ENCODE peak calls at places on chromosome 18, in six cellular contexts. One of them, this sample, is unnamed.

GRCh38 chr18:46343940-46344372 is 239.8 kb downstream of the HAUS1 start:
- DNase-seq in fibroblast of lung: no peak
- DNase-seq in natural killer cell: peak
- DNase-seq in lung: peak
- DNase-seq in psoas muscle: peak
- DNase-seq in B cell: peak
- DNase-seq in this sample: peak

GRCh38 chr18:28729321-28729720 is 552.4 kb upstream of the CDH2 start:
- DNase-seq in lung: no peak
- DNase-seq in natural killer cell: no peak
- DNase-seq in fibroblast of lung: peak
- DNase-seq in B cell: no peak
- DNase-seq in psoas muscle: no peak
- DNase-seq in this sample: no peak

GRCh38 chr18:26309283-26309682 is 83.0 kb downstream of the TAF4B start:
- DNase-seq in B cell: no peak
- DNase-seq in natural killer cell: no peak
- DNase-seq in lung: no peak
- DNase-seq in psoas muscle: no peak
- DNase-seq in fibroblast of lung: peak
- DNase-seq in this sample: no peak

GRCh38 chr18:52979888-52980287 is 639.9 kb downstream of the DCC start:
- DNase-seq in lung: no peak
- DNase-seq in B cell: no peak
- DNase-seq in psoas muscle: no peak
- DNase-seq in natural killer cell: no peak
- DNase-seq in fibroblast of lung: no peak
- DNase-seq in this sample: no peak

GRCh38 chr18:57772387-57772799 is 30.7 kb downstream of the ATP8B1 start:
- DNase-seq in natural killer cell: no peak
- DNase-seq in psoas muscle: peak
- DNase-seq in B cell: no peak
- DNase-seq in fibroblast of lung: no peak
- DNase-seq in lung: no peak
- DNase-seq in this sample: no peak

GRCh38 chr18:49510393-49511115 is 23.5 kb upstream of the C18orf32 start:
- DNase-seq in natural killer cell: peak
- DNase-seq in B cell: peak
- DNase-seq in fibroblast of lung: peak
- DNase-seq in lung: peak
- DNase-seq in psoas muscle: peak
- DNase-seq in this sample: peak

GRCh38 chr18:21364471-21364870 is 122.4 kb downstream of the GREB1L start:
- DNase-seq in psoas muscle: no peak
- DNase-seq in natural killer cell: no peak
- DNase-seq in B cell: no peak
- DNase-seq in lung: no peak
- DNase-seq in fibroblast of lung: no peak
- DNase-seq in this sample: no peak

GRCh38 chr18:4230450-4231168 is 224.5 kb downstream of the DLGAP1 start:
- DNase-seq in fibroblast of lung: no peak
- DNase-seq in lung: no peak
- DNase-seq in B cell: no peak
- DNase-seq in psoas muscle: no peak
- DNase-seq in natural killer cell: no peak
- DNase-seq in this sample: no peak

GRCh38 chr18:55886886-55887285 is 298.9 kb upstream of the TCF4 start:
- DNase-seq in natural killer cell: no peak
- DNase-seq in B cell: no peak
- DNase-seq in psoas muscle: no peak
- DNase-seq in lung: no peak
- DNase-seq in fibroblast of lung: no peak
- DNase-seq in this sample: no peak

GRCh38 chr18:32776525-32776924 is 3.7 kb upstream of the KLHL14 start:
- DNase-seq in fibroblast of lung: no peak
- DNase-seq in psoas muscle: no peak
- DNase-seq in lung: no peak
- DNase-seq in natural killer cell: no peak
- DNase-seq in B cell: no peak
- DNase-seq in this sample: no peak

GRCh38 chr18:7196421-7196820 is 34.5 kb upstream of the LRRC30 start:
- DNase-seq in lung: no peak
- DNase-seq in fibroblast of lung: no peak
- DNase-seq in psoas muscle: no peak
- DNase-seq in natural killer cell: no peak
- DNase-seq in B cell: no peak
- DNase-seq in this sample: no peak

GRCh38 chr18:13139885-13140450 is 78.6 kb upstream of the LDLRAD4 start:
- DNase-seq in lung: no peak
- DNase-seq in psoas muscle: no peak
- DNase-seq in natural killer cell: no peak
- DNase-seq in fibroblast of lung: no peak
- DNase-seq in B cell: no peak
- DNase-seq in this sample: no peak

GRCh38 chr18:55245200-55245599 is 285.9 kb upstream of the CCDC68 start:
- DNase-seq in B cell: no peak
- DNase-seq in psoas muscle: no peak
- DNase-seq in fibroblast of lung: peak
- DNase-seq in lung: no peak
- DNase-seq in natural killer cell: no peak
- DNase-seq in this sample: no peak

GRCh38 chr18:54684786-54685185 is 93.7 kb downstream of the DYNAP start:
- DNase-seq in B cell: no peak
- DNase-seq in lung: no peak
- DNase-seq in psoas muscle: no peak
- DNase-seq in fibroblast of lung: peak
- DNase-seq in natural killer cell: no peak
- DNase-seq in this sample: no peak

GRCh38 chr18:6236258-6236657 is 178.5 kb downstream of the L3MBTL4 start:
- DNase-seq in psoas muscle: no peak
- DNase-seq in B cell: no peak
- DNase-seq in fibroblast of lung: no peak
- DNase-seq in natural killer cell: no peak
- DNase-seq in lung: no peak
- DNase-seq in this sample: no peak

GRCh38 chr18:48896875-48897511 is 53.8 kb downstream of the SMAD7 start:
- DNase-seq in natural killer cell: peak
- DNase-seq in fibroblast of lung: peak
- DNase-seq in lung: peak
- DNase-seq in psoas muscle: no peak
- DNase-seq in B cell: peak
- DNase-seq in this sample: peak

GRCh38 chr18:11851156-11852047 is at the start of gene CHMP1B:
- DNase-seq in natural killer cell: peak
- DNase-seq in lung: peak
- DNase-seq in B cell: peak
- DNase-seq in psoas muscle: peak
- DNase-seq in fibroblast of lung: peak
- DNase-seq in this sample: peak
- TF ChIP-seq CTCF in natural killer cell: no peak
- TF ChIP-seq CTCF in lung: no peak
- TF ChIP-seq CTCF in B cell: no peak
- TF ChIP-seq CTCF in psoas muscle: no peak
- TF ChIP-seq CTCF in fibroblast of lung: no peak
- TF ChIP-seq CTCF in this sample: no peak

GRCh38 chr18:79416677-79417052 is 20.9 kb downstream of the NFATC1 start:
- DNase-seq in fibroblast of lung: no peak
- DNase-seq in psoas muscle: peak
- DNase-seq in B cell: no peak
- DNase-seq in natural killer cell: no peak
- DNase-seq in lung: no peak
- DNase-seq in this sample: no peak
- TF ChIP-seq CTCF in fibroblast of lung: no peak
- TF ChIP-seq CTCF in psoas muscle: no peak
- TF ChIP-seq CTCF in B cell: no peak
- TF ChIP-seq CTCF in natural killer cell: no peak
- TF ChIP-seq CTCF in lung: no peak
- TF ChIP-seq CTCF in this sample: no peak

GRCh38 chr18:77054606-77055428 is 77.8 kb downstream of the MBP start:
- DNase-seq in natural killer cell: peak
- DNase-seq in psoas muscle: peak
- DNase-seq in lung: peak
- DNase-seq in fibroblast of lung: peak
- DNase-seq in B cell: peak
- DNase-seq in this sample: peak
- TF ChIP-seq CTCF in natural killer cell: peak
- TF ChIP-seq CTCF in psoas muscle: peak
- TF ChIP-seq CTCF in lung: peak
- TF ChIP-seq CTCF in fibroblast of lung: peak
- TF ChIP-seq CTCF in B cell: peak
- TF ChIP-seq CTCF in this sample: peak

GRCh38 chr18:71001597-71001996 is 712.8 kb downstream of the SOCS6 start:
- DNase-seq in lung: no peak
- DNase-seq in natural killer cell: no peak
- DNase-seq in B cell: no peak
- DNase-seq in fibroblast of lung: no peak
- DNase-seq in psoas muscle: no peak
- DNase-seq in this sample: no peak

GRCh38 chr18:70998490-70998889 is 709.6 kb downstream of the SOCS6 start:
- DNase-seq in lung: no peak
- DNase-seq in natural killer cell: no peak
- DNase-seq in fibroblast of lung: no peak
- DNase-seq in psoas muscle: no peak
- DNase-seq in B cell: no peak
- DNase-seq in this sample: no peak
- TF ChIP-seq CTCF in lung: no peak
- TF ChIP-seq CTCF in natural killer cell: no peak
- TF ChIP-seq CTCF in fibroblast of lung: no peak
- TF ChIP-seq CTCF in psoas muscle: no peak
- TF ChIP-seq CTCF in B cell: no peak
- TF ChIP-seq CTCF in this sample: no peak

GRCh38 chr18:59646228-59646945 is 50.8 kb downstream of the CCBE1 start:
- DNase-seq in fibroblast of lung: no peak
- DNase-seq in psoas muscle: no peak
- DNase-seq in lung: no peak
- DNase-seq in natural killer cell: no peak
- DNase-seq in B cell: no peak
- DNase-seq in this sample: no peak
- TF ChIP-seq CTCF in fibroblast of lung: no peak
- TF ChIP-seq CTCF in psoas muscle: no peak
- TF ChIP-seq CTCF in lung: no peak
- TF ChIP-seq CTCF in natural killer cell: no peak
- TF ChIP-seq CTCF in B cell: no peak
- TF ChIP-seq CTCF in this sample: no peak

GRCh38 chr18:62928316-62928715 is 213.0 kb downstream of the PHLPP1 start:
- DNase-seq in natural killer cell: no peak
- DNase-seq in fibroblast of lung: peak
- DNase-seq in B cell: no peak
- DNase-seq in lung: no peak
- DNase-seq in psoas muscle: no peak
- DNase-seq in this sample: no peak
- TF ChIP-seq CTCF in natural killer cell: no peak
- TF ChIP-seq CTCF in fibroblast of lung: peak
- TF ChIP-seq CTCF in B cell: no peak
- TF ChIP-seq CTCF in lung: no peak
- TF ChIP-seq CTCF in psoas muscle: no peak
- TF ChIP-seq CTCF in this sample: no peak

GRCh38 chr18:23209031-23209430 is 73.7 kb downstream of the CABLES1 start:
- DNase-seq in psoas muscle: no peak
- DNase-seq in natural killer cell: no peak
- DNase-seq in B cell: no peak
- DNase-seq in fibroblast of lung: peak
- DNase-seq in lung: no peak
- DNase-seq in this sample: no peak

GRCh38 chr18:23205980-23206379 is 70.7 kb downstream of the CABLES1 start:
- DNase-seq in natural killer cell: no peak
- DNase-seq in psoas muscle: no peak
- DNase-seq in B cell: no peak
- DNase-seq in fibroblast of lung: no peak
- DNase-seq in lung: no peak
- DNase-seq in this sample: no peak

GRCh38 chr18:23207994-23208393 is 72.7 kb downstream of the CABLES1 start:
- DNase-seq in psoas muscle: no peak
- DNase-seq in B cell: no peak
- DNase-seq in fibroblast of lung: no peak
- DNase-seq in lung: no peak
- DNase-seq in natural killer cell: no peak
- DNase-seq in this sample: no peak

GRCh38 chr18:23208600-23208999 is 73.3 kb downstream of the CABLES1 start:
- DNase-seq in B cell: no peak
- DNase-seq in fibroblast of lung: no peak
- DNase-seq in lung: no peak
- DNase-seq in natural killer cell: no peak
- DNase-seq in psoas muscle: no peak
- DNase-seq in this sample: no peak

DNA sequence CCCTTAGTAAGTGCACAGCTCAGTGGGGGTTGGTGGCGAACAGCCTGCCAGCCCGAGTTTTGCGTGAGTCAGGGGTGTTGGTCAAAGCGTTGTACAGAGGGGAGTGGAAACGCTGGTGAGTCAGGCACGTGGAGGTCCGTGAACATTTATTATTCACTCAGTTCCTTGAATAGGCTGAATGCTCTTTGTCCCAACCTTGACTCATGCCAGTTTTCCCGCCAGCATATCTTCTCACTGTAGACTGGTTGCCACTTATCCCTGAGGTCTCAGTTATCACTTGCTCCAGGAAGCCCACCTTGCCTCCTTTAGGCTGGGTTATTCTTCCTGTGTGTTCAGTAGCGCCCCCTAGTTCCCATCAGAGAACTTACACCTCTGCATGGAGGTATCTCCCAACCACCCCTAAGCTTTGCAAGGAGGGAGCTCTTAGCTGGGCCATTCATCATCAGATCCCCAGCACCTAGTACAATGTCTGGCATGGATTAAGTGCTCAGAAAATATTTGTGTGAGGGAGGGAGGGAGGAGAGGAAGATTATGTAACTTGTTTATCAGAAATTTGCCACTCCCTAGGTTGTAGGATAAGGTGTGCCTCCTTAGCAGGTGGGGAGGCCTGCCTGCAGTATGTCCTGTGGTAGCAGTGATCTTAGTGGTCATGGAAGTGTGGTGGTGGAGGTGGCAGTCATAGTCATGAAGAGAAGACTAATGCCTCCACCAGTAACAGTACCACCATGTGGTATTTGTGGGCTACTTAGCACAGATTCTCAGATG is 72.1 kb downstream of the CABLES1 start:
- DNase-seq in lung: no peak
- DNase-seq in psoas muscle: no peak
- DNase-seq in B cell: no peak
- DNase-seq in fibroblast of lung: peak
- DNase-seq in natural killer cell: no peak
- DNase-seq in this sample: no peak
- TF ChIP-seq CTCF in lung: no peak
- TF ChIP-seq CTCF in psoas muscle: no peak
- TF ChIP-seq CTCF in B cell: peak
- TF ChIP-seq CTCF in fibroblast of lung: peak
- TF ChIP-seq CTCF in natural killer cell: no peak
- TF ChIP-seq CTCF in this sample: no peak

This sample was measured in GM20000.